ENCODE peak calls at places on chromosomes 3 and 15, in five cellular contexts. D is heart right ventricle; C is esophagus squamous epithelium; A is stimulated activated CD4-positive, alpha-beta T cell treated with anti-CD3 and anti-CD28 coated beads, Interleukin-1b, Interleukin-23, amount 100 ng/mL, for 4 hours; J is stimulated activated naive CD4-positive, alpha-beta T cell treated with Interleukin-2 at 50 U/mL for 16 hours. O is an unnamed sample.

GRCh38 chr3:60444898-60445297 is 806.4 kb downstream of the FHIT start:
- DNase-seq in D (no peak), C (no peak), A (no peak), J (no peak), O (no peak)

GRCh38 chr3:73437828-73438227 is 186.9 kb downstream of the PDZRN3 start:
- DNase-seq in D (no peak), C (no peak), A (no peak), J (no peak), O (no peak)

GRCh38 chr3:184710870-184711365 is 946 bp downstream of the MAGEF1 start:
- DNase-seq in D (no peak), C (no peak), A (no peak), J (no peak), O (no peak)

GRCh38 chr3:180617049-180617448 is 15.1 kb downstream of the TTC14 start:
- DNase-seq in D (no peak), C (no peak), A (no peak), J (no peak), O (no peak)

GRCh38 chr3:44109997-44110396 is 131.7 kb upstream of the TOPAZ1 start:
- DNase-seq in D (no peak), C (no peak), A (no peak), J (no peak), O (peak; percentile 55)

GRCh38 chr3:148227534-148227933 is 470.2 kb upstream of the AGTR1 start:
- DNase-seq in D (no peak), C (no peak), A (no peak), J (no peak), O (no peak)

GRCh38 chr15:56249080-56249479 is 5.4 kb upstream of the RFX7 start:
- DNase-seq in D (no peak), C (no peak), A (no peak), J (no peak), O (no peak)

GRCh38 chr3:94303897-94304296 is 241.0 kb downstream of the NSUN3 start:
- DNase-seq in D (no peak), C (no peak), A (no peak), J (no peak), O (no peak)

GRCh38 chr15:29589975-29590374 is 232.3 kb downstream of the TJP1 start:
- DNase-seq in D (no peak), C (no peak), A (no peak), J (no peak), O (no peak)

GRCh38 chr3:173403376-173403775 is 5.8 kb downstream of the NLGN1 start:
- DNase-seq in D (no peak), C (no peak), A (no peak), J (no peak), O (no peak)

GRCh38 chr3:192409838-192410683 is 317.3 kb downstream of the FGF12 start:
- DNase-seq in D (no peak), C (no peak), A (no peak), J (no peak), O (no peak)

GRCh38 chr15:69304176-69304533 is 5.4 kb downstream of the PAQR5 start:
- DNase-seq in D (no peak), C (no peak), A (no peak), J (no peak), O (no peak)

GRCh38 chr3:104536715-104537114 is 830.0 kb upstream of the ALCAM start:
- DNase-seq in D (no peak), C (no peak), A (no peak), J (no peak), O (no peak)

GRCh38 chr3:195083659-195084058 is 187.3 kb downstream of the XXYLT1 start:
- DNase-seq in D (no peak), C (no peak), A (no peak), J (no peak), O (no peak)

GRCh38 chr15:81043568-81044301 is 43.0 kb downstream of the TLNRD1 start:
- DNase-seq in D (no peak), C (no peak), A (no peak), J (no peak), O (no peak)

GRCh38 chr15:25568751-25569150 is 129.9 kb upstream of the UBE3A start:
- DNase-seq in D (peak; percentile 33), C (no peak), A (no peak), J (no peak), O (no peak)

GRCh38 chr3:138675393-138675792 is 66.8 kb downstream of the FAIM start:
- DNase-seq in D (no peak), C (no peak), A (no peak), J (no peak), O (no peak)

GRCh38 chr3:182149594-182149993 is 437.9 kb downstream of the SOX2 start:
- DNase-seq in D (no peak), C (no peak), A (no peak), J (no peak), O (no peak)

GRCh38 chr15:49238342-49238741 is 68.3 kb downstream of the GALK2 start:
- DNase-seq in D (peak; percentile 16), C (no peak), A (no peak), J (no peak), O (no peak)

GRCh38 chr3:151787626-151788025 is 26.3 kb upstream of the AADAC start:
- DNase-seq in D (no peak), C (no peak), A (no peak), J (no peak), O (no peak)

GRCh38 chr3:64220161-64220560 is 5.1 kb downstream of the PRICKLE2 start:
- DNase-seq in D (no peak), C (no peak), A (no peak), J (no peak), O (no peak)

GRCh38 chr15:58981808-58982475 is 5.5 kb upstream of the RNF111 start:
- DNase-seq in D (no peak), C (no peak), A (no peak), J (no peak), O (no peak)

GRCh38 chr3:19946291-19946831 is 536 bp upstream of the RAB5A start:
- DNase-seq in D (no peak), C (no peak), A (no peak), J (no peak), O (no peak)

GRCh38 chr3:63279442-63279841 is 1.3 kb downstream of the SYNPR start:
- DNase-seq in D (no peak), C (no peak), A (no peak), J (no peak), O (no peak)

GRCh38 chr15:33068531-33068990 is 126.0 kb downstream of the FMN1 start:
- DNase-seq in D (peak; percentile 19), C (no peak), A (no peak), J (no peak), O (no peak)

GRCh38 chr3:36733162-36733696 is 31.1 kb downstream of the DCLK3 start:
- DNase-seq in D (no peak), C (no peak), A (no peak), J (no peak), O (no peak)

GRCh38 chr3:14328422-14328821 is 74.0 kb upstream of the SLC6A6 start:
- DNase-seq in D (no peak), C (no peak), A (no peak), J (no peak), O (no peak)

GRCh38 chr3:122395582-122395981 is 11.6 kb downstream of the FAM162A start:
- DNase-seq in D (no peak), C (no peak), A (no peak), J (no peak), O (no peak)

GRCh38 chr3:193921480-193921879 is 214.5 kb upstream of the HES1 start:
- DNase-seq in D (no peak), C (no peak), A (no peak), J (no peak), O (no peak)

GRCh38 chr3:13057641-13058040 is 15.6 kb downstream of the IQSEC1 start:
- DNase-seq in D (no peak), C (no peak), A (no peak), J (no peak), O (no peak)

GRCh38 chr15:80265021-80265420 is 13.0 kb upstream of the CTXND1 start:
- DNase-seq in D (no peak), C (no peak), A (no peak), J (no peak), O (no peak)

GRCh38 chr15:95286316-95286880 is 1044.1 kb upstream of the NR2F2 start:
- DNase-seq in D (no peak), C (no peak), A (no peak), J (no peak), O (no peak)

GRCh38 chr3:133821767-133822638 is 16.4 kb downstream of the SRPRB start:
- DNase-seq in D (peak; percentile 87), C (no peak), A (no peak), J (no peak), O (no peak)

GRCh38 chr3:194225988-194226663 is 90.2 kb downstream of the HES1 start:
- DNase-seq in D (no peak), C (no peak), A (no peak), J (no peak), O (no peak)

GRCh38 chr15:98120561-98120960 is 160.1 kb downstream of the ARRDC4 start:
- DNase-seq in D (no peak), C (no peak), A (no peak), J (no peak), O (no peak)

GRCh38 chr3:182248349-182248880 is 536.7 kb downstream of the SOX2 start:
- DNase-seq in D (no peak), C (no peak), A (no peak), J (no peak), O (no peak)

GRCh38 chr3:127456471-127457093 is 134.0 kb downstream of the TPRA1 start:
- DNase-seq in D (no peak), C (no peak), A (no peak), J (no peak), O (no peak)

GRCh38 chr3:129162729-129163579 is 2.1 kb upstream of the ISY1 start:
- DNase-seq in D (no peak), C (no peak), A (no peak), J (no peak), O (no peak)

GRCh38 chr3:192841428-192841827 is 76.2 kb downstream of the MB21D2 start:
- DNase-seq in D (no peak), C (no peak), A (no peak), J (no peak), O (no peak)